ENCODE peak calls at places on chromosomes 5 and 9, in nine cellular contexts. V is RWPE1; L is tibial nerve; B is CD4-positive, alpha-beta T cell; W is neural progenitor cell; O is Peyer's patch; Z is SK-N-SH; Q is K562; F is tibial artery. D is an unnamed sample.

GRCh38 chr5:175867587-175868347 is 3.6 kb upstream of the CPLX2 start:
- DNase-seq in V (peak), L (no peak), B (no peak), W (peak), O (peak), Z (peak), Q (peak), F (no peak), D (no peak)

GRCh38 chr9:110744753-110745522 is 76.3 kb downstream of the MUSK start:
- DNase-seq in V (peak), L (peak), B (no peak), W (no peak), O (no peak), Z (no peak), Q (no peak), F (peak), D (no peak)

GRCh38 chr5:73448451-73449136 is at the start of gene FOXD1:
- DNase-seq in V (peak), L (peak), B (no peak), W (peak), O (peak), Z (peak), Q (peak), F (peak), D (peak)

GRCh38 chr5:72817639-72818266 is 1.3 kb downstream of the TNPO1 start:
- DNase-seq in V (peak), L (no peak), B (no peak), W (no peak), O (no peak), Z (no peak), Q (no peak), F (no peak), D (no peak)

GRCh38 chr5:171957591-171958251 is 48.7 kb downstream of the FBXW11 start:
- DNase-seq in V (no peak), L (no peak), B (peak), W (no peak), O (no peak), Z (no peak), Q (no peak), F (no peak), D (no peak)

GRCh38 chr9:109171926-109172325 is 4.9 kb upstream of the FRRS1L start:
- DNase-seq in V (no peak), L (no peak), B (no peak), W (no peak), O (no peak), Z (no peak), Q (no peak), F (no peak), D (no peak)

GRCh38 chr9:109986423-109987055 is 206.5 kb downstream of the PALM2AKAP2 start:
- DNase-seq in V (peak), L (no peak), B (no peak), W (no peak), O (no peak), Z (no peak), Q (no peak), F (no peak), D (no peak)

GRCh38 chr5:64637837-64638443 is 52.4 kb upstream of the SHISAL2B start:
- DNase-seq in V (no peak), L (no peak), B (no peak), W (peak), O (no peak), Z (no peak), Q (peak), F (no peak), D (no peak)

GRCh38 chr5:64505769-64506566 is at the start of gene RGS7BP:
- DNase-seq in V (peak), L (no peak), B (no peak), W (peak), O (peak), Z (peak), Q (no peak), F (peak), D (peak)

GRCh38 chr5:169171495-169171894 is 129.4 kb downstream of the SLIT3 start:
- DNase-seq in V (no peak), L (no peak), B (no peak), W (no peak), O (no peak), Z (no peak), Q (no peak), F (no peak), D (no peak)
- TF ChIP-seq CTCF in V (no peak), L (no peak), B (no peak), W (no peak), O (no peak), Z (no peak), Q (no peak), F (no peak), D (no peak)

GRCh38 chr5:129541648-129542251 is 81.7 kb downstream of the ADAMTS19 start:
- DNase-seq in V (peak), L (no peak), B (no peak), W (no peak), O (no peak), Z (no peak), Q (no peak), F (no peak), D (no peak)
- TF ChIP-seq CTCF in V (no peak), L (no peak), B (no peak), W (peak), O (no peak), Z (peak), Q (no peak), F (no peak), D (no peak)

GRCh38 chr5:76585783-76586217 is 37.4 kb downstream of the F2RL2 start:
- DNase-seq in V (no peak), L (no peak), B (no peak), W (no peak), O (no peak), Z (no peak), Q (no peak), F (no peak), D (no peak)

GRCh38 chr5:76583163-76584047 is 39.8 kb downstream of the F2RL2 start:
- DNase-seq in V (peak), L (no peak), B (no peak), W (no peak), O (no peak), Z (no peak), Q (no peak), F (no peak), D (no peak)

GRCh38 chr5:76582252-76583162 is 40.7 kb downstream of the F2RL2 start:
- DNase-seq in V (no peak), L (no peak), B (no peak), W (no peak), O (no peak), Z (no peak), Q (no peak), F (no peak), D (peak)

GRCh38 chr5:76590027-76590426 is 33.2 kb downstream of the F2RL2 start:
- DNase-seq in V (no peak), L (no peak), B (no peak), W (no peak), O (no peak), Z (no peak), Q (no peak), F (no peak), D (peak)

GRCh38 chr5:76586531-76586930 is 36.7 kb downstream of the F2RL2 start:
- DNase-seq in V (no peak), L (no peak), B (no peak), W (no peak), O (no peak), Z (no peak), Q (no peak), F (no peak), D (no peak)
- TF ChIP-seq CTCF in V (no peak), L (no peak), B (no peak), W (no peak), O (no peak), Z (no peak), Q (no peak), F (no peak), D (no peak)

GRCh38 chr5:95644351-95645042 is 2.1 kb upstream of the RFESD start:
- DNase-seq in V (peak), L (no peak), B (peak), W (peak), O (no peak), Z (peak), Q (peak), F (no peak), D (peak)

GRCh38 chr5:95643152-95643551 is 3.4 kb upstream of the RFESD start:
- DNase-seq in V (no peak), L (no peak), B (no peak), W (no peak), O (no peak), Z (no peak), Q (no peak), F (no peak), D (no peak)

GRCh38 chr5:95647886-95648860 is 1.6 kb downstream of the RFESD start:
- DNase-seq in V (no peak), L (no peak), B (no peak), W (no peak), O (no peak), Z (no peak), Q (peak), F (no peak), D (peak)

GRCh38 chr5:95647331-95647659 is 718 bp downstream of the RFESD start:
- DNase-seq in V (no peak), L (no peak), B (no peak), W (no peak), O (no peak), Z (no peak), Q (no peak), F (no peak), D (no peak)

DNA sequence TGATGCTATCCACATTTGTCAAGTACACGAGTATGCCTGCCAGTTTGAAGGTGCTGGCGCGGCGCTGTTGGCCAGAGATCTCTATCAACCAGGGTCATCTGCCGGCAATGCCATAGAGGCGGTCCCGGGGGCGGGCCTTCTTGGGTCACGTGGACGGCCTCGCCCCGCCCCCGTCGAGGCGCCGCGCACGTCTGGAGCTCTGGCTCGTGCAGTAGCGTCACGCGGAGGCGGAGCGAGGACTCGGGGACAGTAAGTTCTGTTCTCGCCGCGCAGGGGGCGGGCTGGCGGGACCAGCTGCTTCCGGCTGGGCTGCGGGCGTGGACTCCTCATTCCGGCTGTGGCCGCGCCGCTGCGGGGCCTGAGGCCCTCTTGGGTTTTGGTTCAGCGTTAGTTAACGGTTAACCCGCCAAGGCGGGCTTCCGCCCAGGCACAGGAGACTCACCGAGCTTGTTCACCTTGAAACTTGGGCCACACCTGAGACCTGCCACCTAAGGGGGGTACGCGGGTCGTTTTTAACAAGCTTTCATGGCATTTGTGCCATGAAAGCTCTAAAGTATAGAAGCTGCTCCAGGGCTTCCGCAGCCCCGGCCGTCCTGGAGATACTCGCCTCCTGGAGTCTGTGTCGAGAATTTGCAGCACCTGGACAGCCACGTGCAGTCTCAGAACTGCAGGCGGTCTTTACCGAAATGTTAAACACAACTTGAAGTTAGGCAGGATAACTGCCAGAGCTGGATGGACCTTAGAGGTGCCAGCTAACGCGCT is at the start of gene RFESD:
- DNase-seq in V (peak), L (peak), B (peak), W (peak), O (peak), Z (peak), Q (peak), F (peak), D (peak)
- TF ChIP-seq CTCF in V (peak), L (peak), B (no peak), W (peak), O (peak), Z (no peak), Q (no peak), F (no peak), D (no peak)

GRCh38 chr5:173394701-173395100 is 66.5 kb upstream of the STC2 start:
- DNase-seq in V (no peak), L (no peak), B (no peak), W (no peak), O (no peak), Z (no peak), Q (no peak), F (no peak), D (no peak)

GRCh38 chr5:173397531-173397930 is 69.3 kb upstream of the STC2 start:
- DNase-seq in V (no peak), L (no peak), B (no peak), W (no peak), O (no peak), Z (no peak), Q (no peak), F (no peak), D (no peak)

GRCh38 chr5:173395933-173396308 is 67.7 kb upstream of the STC2 start:
- DNase-seq in V (no peak), L (no peak), B (no peak), W (no peak), O (no peak), Z (no peak), Q (no peak), F (no peak), D (no peak)

GRCh38 chr5:173395257-173395932 is 67.2 kb upstream of the STC2 start:
- DNase-seq in V (peak), L (no peak), B (no peak), W (no peak), O (no peak), Z (no peak), Q (peak), F (no peak), D (no peak)

GRCh38 chr5:173396311-173396993 is 68.2 kb upstream of the STC2 start:
- DNase-seq in V (no peak), L (no peak), B (no peak), W (peak), O (no peak), Z (peak), Q (peak), F (no peak), D (no peak)
- TF ChIP-seq CTCF in V (no peak), L (no peak), B (no peak), W (peak), O (no peak), Z (no peak), Q (no peak), F (no peak), D (no peak)

DNA sequence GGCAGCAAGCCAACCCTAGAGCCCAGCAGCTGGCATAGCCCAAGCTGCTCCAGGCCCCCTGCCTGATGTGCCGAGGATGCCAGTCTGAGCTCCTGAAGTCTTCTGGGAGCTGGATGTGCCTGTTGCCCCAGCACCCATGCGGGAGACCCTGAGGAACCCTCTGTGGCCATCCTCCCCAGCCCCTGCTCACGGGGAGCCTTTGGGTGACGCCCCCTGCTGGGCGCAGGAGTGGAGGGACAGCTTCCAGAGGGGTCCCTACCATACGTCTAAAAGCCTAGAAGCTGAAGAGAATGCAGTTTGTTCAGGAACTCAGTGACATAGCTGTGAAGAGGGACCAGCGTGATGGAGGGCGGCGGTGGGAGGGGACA is 33.1 kb upstream of the MVB12B start:
- DNase-seq in V (no peak), L (no peak), B (no peak), W (peak), O (no peak), Z (peak), Q (peak), F (no peak), D (no peak)
- TF ChIP-seq CTCF in V (no peak), L (no peak), B (no peak), W (peak), O (no peak), Z (peak), Q (peak), F (no peak), D (no peak)

D was measured in GM13976.